ENCODE peak calls at places on chromosomes 6 and 20, in eight cellular contexts. One of them, this sample, is unnamed.
A peak's percentile ranks its signal among the peaks of the same experiment; 100 is the strongest.

GRCh38 chr20:57473246-57474042 is 51.5 kb downstream of the CTCFL start:
- DNase-seq in stimulated activated CD4-positive, alpha-beta T cell treated with anti-CD3 and anti-CD28 coated beads, Interleukin-15, amount 100 ng/mL, for 1 hour: no peak
- DNase-seq in skeletal muscle cell: no peak
- DNase-seq in NCI-H1436: no peak
- DNase-seq in progenitor cell of endocrine pancreas: no peak
- DNase-seq in T-helper 17 cell: no peak
- DNase-seq in neural crest cell: no peak
- DNase-seq in MCF 10A: peak; percentile 32
- DNase-seq in this sample: no peak

GRCh38 chr6:158150701-158151100 is 17.4 kb downstream of the SERAC1 start:
- DNase-seq in stimulated activated CD4-positive, alpha-beta T cell treated with anti-CD3 and anti-CD28 coated beads, Interleukin-15, amount 100 ng/mL, for 1 hour: no peak
- DNase-seq in skeletal muscle cell: peak; percentile 45
- DNase-seq in NCI-H1436: no peak
- DNase-seq in progenitor cell of endocrine pancreas: no peak
- DNase-seq in T-helper 17 cell: no peak
- DNase-seq in neural crest cell: no peak
- DNase-seq in MCF 10A: peak; percentile 52
- DNase-seq in this sample: no peak

GRCh38 chr20:1846341-1846740 is 48.9 kb upstream of the SIRPA start:
- DNase-seq in stimulated activated CD4-positive, alpha-beta T cell treated with anti-CD3 and anti-CD28 coated beads, Interleukin-15, amount 100 ng/mL, for 1 hour: no peak
- DNase-seq in skeletal muscle cell: no peak
- DNase-seq in NCI-H1436: no peak
- DNase-seq in progenitor cell of endocrine pancreas: no peak
- DNase-seq in T-helper 17 cell: no peak
- DNase-seq in neural crest cell: no peak
- DNase-seq in MCF 10A: no peak
- DNase-seq in this sample: no peak

GRCh38 chr6:75409286-75409685 is 84.3 kb downstream of the FILIP1 start:
- DNase-seq in stimulated activated CD4-positive, alpha-beta T cell treated with anti-CD3 and anti-CD28 coated beads, Interleukin-15, amount 100 ng/mL, for 1 hour: no peak
- DNase-seq in skeletal muscle cell: no peak
- DNase-seq in NCI-H1436: no peak
- DNase-seq in progenitor cell of endocrine pancreas: no peak
- DNase-seq in T-helper 17 cell: no peak
- DNase-seq in neural crest cell: no peak
- DNase-seq in MCF 10A: no peak
- DNase-seq in this sample: no peak

GRCh38 chr6:24329451-24329850 is 28.4 kb downstream of the DCDC2 start:
- DNase-seq in stimulated activated CD4-positive, alpha-beta T cell treated with anti-CD3 and anti-CD28 coated beads, Interleukin-15, amount 100 ng/mL, for 1 hour: no peak
- DNase-seq in skeletal muscle cell: no peak
- DNase-seq in NCI-H1436: no peak
- DNase-seq in progenitor cell of endocrine pancreas: no peak
- DNase-seq in T-helper 17 cell: no peak
- DNase-seq in neural crest cell: no peak
- DNase-seq in MCF 10A: no peak
- DNase-seq in this sample: no peak

GRCh38 chr20:50111120-50111828 is 1.7 kb downstream of the UBE2V1 start:
- DNase-seq in stimulated activated CD4-positive, alpha-beta T cell treated with anti-CD3 and anti-CD28 coated beads, Interleukin-15, amount 100 ng/mL, for 1 hour: no peak
- DNase-seq in skeletal muscle cell: no peak
- DNase-seq in NCI-H1436: no peak
- DNase-seq in progenitor cell of endocrine pancreas: no peak
- DNase-seq in T-helper 17 cell: no peak
- DNase-seq in neural crest cell: no peak
- DNase-seq in MCF 10A: peak; percentile 64
- DNase-seq in this sample: no peak

GRCh38 chr6:143743256-143744166 is 65.7 kb downstream of the PHACTR2 start:
- DNase-seq in stimulated activated CD4-positive, alpha-beta T cell treated with anti-CD3 and anti-CD28 coated beads, Interleukin-15, amount 100 ng/mL, for 1 hour: no peak
- DNase-seq in skeletal muscle cell: no peak
- DNase-seq in NCI-H1436: no peak
- DNase-seq in progenitor cell of endocrine pancreas: no peak
- DNase-seq in T-helper 17 cell: no peak
- DNase-seq in neural crest cell: no peak
- DNase-seq in MCF 10A: no peak
- DNase-seq in this sample: peak; percentile 26

GRCh38 chr20:44153636-44154043 is 33.3 kb downstream of the JPH2 start:
- DNase-seq in stimulated activated CD4-positive, alpha-beta T cell treated with anti-CD3 and anti-CD28 coated beads, Interleukin-15, amount 100 ng/mL, for 1 hour: peak; percentile 3
- DNase-seq in skeletal muscle cell: no peak
- DNase-seq in NCI-H1436: no peak
- DNase-seq in progenitor cell of endocrine pancreas: no peak
- DNase-seq in T-helper 17 cell: no peak
- DNase-seq in neural crest cell: no peak
- DNase-seq in MCF 10A: no peak
- DNase-seq in this sample: no peak

GRCh38 chr6:136866872-136867416 is 44.6 kb downstream of the PEX7 start:
- DNase-seq in stimulated activated CD4-positive, alpha-beta T cell treated with anti-CD3 and anti-CD28 coated beads, Interleukin-15, amount 100 ng/mL, for 1 hour: no peak
- DNase-seq in skeletal muscle cell: no peak
- DNase-seq in NCI-H1436: no peak
- DNase-seq in progenitor cell of endocrine pancreas: no peak
- DNase-seq in T-helper 17 cell: no peak
- DNase-seq in neural crest cell: no peak
- DNase-seq in MCF 10A: no peak
- DNase-seq in this sample: no peak

GRCh38 chr20:51678041-51678697 is 90.0 kb downstream of the ATP9A start:
- DNase-seq in stimulated activated CD4-positive, alpha-beta T cell treated with anti-CD3 and anti-CD28 coated beads, Interleukin-15, amount 100 ng/mL, for 1 hour: no peak
- DNase-seq in skeletal muscle cell: no peak
- DNase-seq in NCI-H1436: no peak
- DNase-seq in progenitor cell of endocrine pancreas: peak; percentile 19
- DNase-seq in T-helper 17 cell: no peak
- DNase-seq in neural crest cell: peak; percentile 34
- DNase-seq in MCF 10A: no peak
- DNase-seq in this sample: peak; percentile 89

GRCh38 chr20:380763-381580 is 412 bp downstream of the TRIB3 start:
- DNase-seq in stimulated activated CD4-positive, alpha-beta T cell treated with anti-CD3 and anti-CD28 coated beads, Interleukin-15, amount 100 ng/mL, for 1 hour: peak; percentile 57
- DNase-seq in skeletal muscle cell: no peak
- DNase-seq in NCI-H1436: peak; percentile 53
- DNase-seq in progenitor cell of endocrine pancreas: peak; percentile 65
- DNase-seq in T-helper 17 cell: peak; percentile 40
- DNase-seq in neural crest cell: peak; percentile 47
- DNase-seq in MCF 10A: peak; percentile 85
- DNase-seq in this sample: no peak

This sample was measured in globus pallidus.